ENCODE peak calls at places on chromosomes 5 and 9, in seven cellular contexts. H is neuronal stem cell, K is H9, L is mesenchymal stem cell, S is mesendoderm, N is IMR-90, O is H1. W is an unnamed sample.

GRCh38 chr9:116208417-116209232 is 55.0 kb downstream of the PAPPA start:
- DNase-seq in H (no peak), K (no peak), L (peak), S (no peak), N (peak), O (no peak), W (no peak)

GRCh38 chr9:93059097-93059959 is 827 bp downstream of the SUSD3 start:
- DNase-seq in H (no peak), K (no peak), L (no peak), S (no peak), N (no peak), O (no peak), W (no peak)

GRCh38 chr9:109118802-109119438 is 827 bp downstream of the TMEM245 start:
- DNase-seq in H (peak), K (peak), L (peak), S (peak), N (peak), O (peak), W (no peak)

GRCh38 chr5:98768160-98769005 is 5.1 kb upstream of the RGMB start:
- DNase-seq in H (peak), K (peak), L (peak), S (peak), N (peak), O (peak), W (peak)

GRCh38 chr5:174185506-174185905 is 140.0 kb downstream of the NSG2 start:
- DNase-seq in H (no peak), K (peak), L (no peak), S (no peak), N (no peak), O (no peak), W (no peak)

GRCh38 chr9:133423216-133423615 is 1.0 kb downstream of the ADAMTS13 start:
- DNase-seq in H (no peak), K (no peak), L (peak), S (no peak), N (peak), O (no peak), W (no peak)

GRCh38 chr5:135020111-135020895 is 13.7 kb downstream of the PITX1 start:
- DNase-seq in H (no peak), K (no peak), L (no peak), S (no peak), N (no peak), O (no peak), W (no peak)

GRCh38 chr5:174732040-174733020 is 7.9 kb downstream of the MSX2 start:
- DNase-seq in H (no peak), K (peak), L (no peak), S (peak), N (no peak), O (peak), W (peak)

GRCh38 chr5:1838013-1838412 is 36.8 kb downstream of the NDUFS6 start:
- DNase-seq in H (no peak), K (no peak), L (no peak), S (no peak), N (no peak), O (no peak), W (no peak)

GRCh38 chr9:133323991-133324703 is 11.8 kb downstream of the SURF6 start:
- DNase-seq in H (no peak), K (peak), L (no peak), S (no peak), N (no peak), O (no peak), W (no peak)

GRCh38 chr9:21017092-21017491 is 14.3 kb downstream of the HACD4 start:
- DNase-seq in H (no peak), K (no peak), L (peak), S (no peak), N (peak), O (no peak), W (no peak)

GRCh38 chr9:5586391-5586802 is 42.5 kb upstream of the RIC1 start:
- DNase-seq in H (no peak), K (no peak), L (peak), S (no peak), N (peak), O (no peak), W (peak)

GRCh38 chr9:95104088-95104960 is 213.2 kb downstream of the FANCC start:
- DNase-seq in H (no peak), K (no peak), L (no peak), S (no peak), N (no peak), O (no peak), W (no peak)

GRCh38 chr9:99628843-99629242 is 192.8 kb upstream of the NR4A3 start:
- DNase-seq in H (no peak), K (no peak), L (no peak), S (no peak), N (no peak), O (no peak), W (no peak)
- H2AK5ac ChIP-seq in H (no peak), K (no peak), L (no peak), S (no peak), N (no peak), O (no peak), W (no peak)

DNA sequence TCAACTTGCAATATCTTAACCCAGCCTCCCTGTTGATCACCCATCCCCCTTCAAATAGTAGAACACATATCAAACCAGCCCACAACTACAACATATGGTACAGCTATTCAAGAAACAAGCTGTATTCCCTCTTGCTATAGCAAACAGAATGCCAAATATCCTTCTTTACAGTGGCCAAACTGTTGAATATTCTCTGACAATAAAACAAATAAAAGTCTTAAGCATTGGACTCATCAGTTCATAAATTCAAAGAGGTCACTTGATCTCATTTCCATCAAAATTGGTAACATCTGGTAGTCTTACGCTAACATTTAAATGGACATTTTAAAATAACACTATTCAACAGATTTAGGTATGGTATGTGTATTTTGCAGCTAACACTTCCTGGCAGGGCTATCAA is 350.8 kb downstream of the EFNA5 start:
- DNase-seq in H (no peak), K (no peak), L (no peak), S (no peak), N (no peak), O (no peak), W (no peak)
- H3K4ac ChIP-seq in H (no peak), K (no peak), L (no peak), S (no peak), N (no peak), O (no peak), W (no peak)

DNA sequence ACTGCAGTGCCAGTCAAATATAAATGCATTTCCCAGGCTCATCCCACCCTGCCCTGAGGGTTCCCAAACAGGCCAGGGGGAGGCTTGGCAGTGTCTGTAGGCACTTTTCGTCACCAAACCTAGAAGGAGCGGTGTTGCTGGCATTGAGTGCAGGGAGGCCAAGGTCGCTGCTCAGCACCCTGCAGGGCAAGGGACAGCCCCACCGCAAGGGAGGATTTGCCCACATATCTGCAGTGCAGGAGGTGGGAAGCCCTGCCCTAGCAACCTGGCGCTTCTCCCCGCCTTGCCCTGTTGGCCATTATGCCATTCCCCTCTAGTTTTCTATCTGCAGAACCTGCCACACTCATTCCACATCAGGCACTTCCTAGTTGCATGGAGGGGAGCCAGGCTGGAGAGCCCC is 327.8 kb upstream of the ADCY2 start:
- DNase-seq in H (no peak), K (no peak), L (no peak), S (no peak), N (no peak), O (no peak), W (no peak)
- H3K23ac ChIP-seq in H (peak), K (peak), L (no peak), S (no peak), N (no peak), O (no peak), W (no peak)

GRCh38 chr5:143481697-143482531 is 78.4 kb upstream of the NR3C1 start:
- DNase-seq in H (no peak), K (no peak), L (no peak), S (no peak), N (no peak), O (no peak), W (peak)
- H2AK5ac ChIP-seq in H (no peak), K (no peak), L (no peak), S (no peak), N (no peak), O (no peak), W (no peak)

DNA sequence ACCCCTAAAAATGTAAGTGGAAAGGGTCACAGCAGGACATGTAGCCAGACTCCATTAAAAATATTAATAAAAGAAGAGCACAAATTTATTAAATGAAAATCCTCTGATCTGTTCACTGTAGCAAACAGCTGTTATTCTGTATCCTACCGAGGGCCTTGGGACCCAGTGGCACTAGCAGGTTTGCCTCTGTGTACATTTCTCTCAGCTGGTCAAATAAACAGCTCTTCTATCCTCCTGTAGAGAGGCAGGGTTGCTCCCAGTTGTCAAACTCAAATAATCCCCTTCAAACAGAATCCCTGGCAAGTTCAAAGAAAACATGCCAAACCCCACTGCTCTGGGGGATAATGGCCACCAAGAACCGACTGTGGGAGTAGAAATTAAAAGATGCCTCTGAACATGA is 1262.0 kb upstream of the DMAC1 start:
- DNase-seq in H (no peak), K (no peak), L (no peak), S (no peak), N (no peak), O (no peak), W (no peak)
- H3K4ac ChIP-seq in H (no peak), K (no peak), L (no peak), S (no peak), N (no peak), O (no peak), W (no peak)

GRCh38 chr5:64295100-64295499 is 129.5 kb downstream of the RNF180 start:
- DNase-seq in H (no peak), K (no peak), L (no peak), S (no peak), N (no peak), O (no peak), W (no peak)

GRCh38 chr5:64298586-64298985 is 132.9 kb downstream of the RNF180 start:
- DNase-seq in H (no peak), K (no peak), L (no peak), S (no peak), N (no peak), O (no peak), W (no peak)

DNA sequence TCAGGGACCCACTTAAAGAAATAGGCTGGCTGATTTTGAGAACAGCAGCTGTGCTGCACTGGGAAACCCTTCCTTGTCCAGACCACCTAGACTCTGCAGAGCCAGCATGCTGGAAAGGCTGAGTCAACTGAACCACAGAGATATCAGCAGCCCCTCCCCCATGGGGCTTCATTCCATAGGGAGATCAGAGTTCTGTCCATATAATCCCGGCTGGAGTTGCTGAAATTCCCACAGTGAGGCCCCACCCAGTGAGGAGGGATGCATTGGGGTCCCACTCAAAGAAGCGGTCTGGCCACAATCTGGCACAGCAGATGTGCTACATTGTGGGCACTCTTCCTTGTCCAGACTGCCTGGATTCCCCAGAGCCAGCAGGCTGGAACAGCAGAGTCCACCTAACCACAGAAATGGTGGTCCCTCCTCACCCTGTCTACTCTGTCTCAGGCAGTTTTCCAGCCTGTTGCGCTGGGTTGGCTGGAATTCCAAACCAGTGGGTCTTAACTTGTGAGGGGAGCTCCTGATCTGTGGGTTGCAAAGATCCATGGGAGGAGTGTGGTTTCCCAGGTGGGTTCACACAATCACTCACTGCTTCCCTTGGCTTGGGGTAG is 127.1 kb downstream of the RNF180 start:
- DNase-seq in H (no peak), K (no peak), L (peak), S (peak), N (no peak), O (no peak), W (no peak)
- H3K23ac ChIP-seq in H (no peak), K (no peak), L (no peak), S (no peak), N (no peak), O (no peak), W (no peak)

DNA sequence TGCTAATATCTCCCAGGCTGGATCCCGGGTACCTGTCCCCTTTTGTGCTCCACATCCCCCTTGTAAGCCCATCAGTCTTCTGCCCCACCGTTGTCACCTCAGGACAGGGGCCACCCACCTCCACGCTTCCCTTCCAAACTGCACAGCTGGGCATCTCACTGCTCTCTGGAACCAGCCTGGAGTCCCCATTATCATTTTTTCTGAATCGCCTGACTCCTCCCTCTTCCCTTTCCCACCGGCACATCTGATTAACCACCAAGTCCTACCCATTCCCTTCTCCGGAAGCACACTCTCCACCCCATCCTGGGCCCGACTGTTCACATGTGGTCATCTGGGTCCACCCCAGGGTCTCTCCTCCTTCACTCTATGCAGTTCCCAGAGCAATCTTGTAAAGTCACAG is 53.9 kb downstream of the PSD2 start:
- DNase-seq in H (no peak), K (no peak), L (no peak), S (no peak), N (no peak), O (no peak), W (no peak)
- H2AK5ac ChIP-seq in H (no peak), K (no peak), L (no peak), S (no peak), N (no peak), O (no peak), W (no peak)

DNA sequence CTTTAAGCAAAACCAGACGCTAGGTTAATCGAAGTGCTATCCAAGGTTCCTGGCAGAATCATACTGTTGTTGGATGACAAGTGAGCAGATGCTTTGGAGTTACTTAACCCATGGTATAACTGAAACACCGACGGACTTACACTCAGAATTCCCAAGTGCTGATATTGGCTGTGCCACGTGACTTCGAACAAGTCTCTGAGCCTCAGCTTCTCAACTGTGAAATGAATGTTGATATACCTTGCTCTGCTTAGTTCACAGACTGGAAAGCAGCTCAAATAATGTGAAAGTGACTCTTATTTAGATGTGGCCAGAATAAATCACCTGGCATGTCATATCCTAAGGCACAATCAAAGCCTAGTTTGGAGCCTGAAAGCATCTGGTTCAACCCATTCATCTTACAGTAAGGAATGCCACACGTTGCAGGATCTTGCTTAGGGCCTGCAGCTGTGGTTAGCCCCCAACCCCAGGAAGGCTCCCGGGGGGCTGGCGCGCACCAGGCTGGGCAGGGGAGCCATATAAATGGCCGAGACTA is 759 bp downstream of the GEMIN5 start:
- DNase-seq in H (peak), K (no peak), L (peak), S (no peak), N (peak), O (no peak), W (no peak)
- H3K4ac ChIP-seq in H (no peak), K (no peak), L (peak), S (no peak), N (no peak), O (no peak), W (peak)

DNA sequence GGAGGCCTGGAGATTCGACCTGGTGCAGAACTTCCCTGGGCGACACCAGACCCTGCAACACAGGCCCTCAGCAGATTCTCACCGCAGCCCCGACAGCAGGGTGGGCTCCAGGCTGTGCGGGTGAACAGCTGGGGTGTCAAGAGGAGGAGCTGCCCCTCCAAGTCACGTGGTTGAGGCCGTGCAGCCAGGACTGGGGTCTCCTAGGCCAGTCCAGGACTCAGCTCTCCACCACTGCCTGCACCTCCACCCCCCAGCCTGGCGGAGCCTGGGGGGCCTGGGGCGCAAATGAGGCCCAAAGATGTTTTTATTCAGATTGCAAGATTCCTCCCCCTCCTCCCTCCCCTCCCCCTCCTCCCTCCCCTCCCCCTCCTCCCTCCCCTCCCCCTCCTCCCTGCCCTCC is 9.2 kb upstream of the AGPAT2 start:
- DNase-seq in H (no peak), K (no peak), L (no peak), S (no peak), N (no peak), O (peak), W (no peak)
- H3K23ac ChIP-seq in H (no peak), K (no peak), L (no peak), S (no peak), N (no peak), O (no peak), W (no peak)

GRCh38 chr9:112761912-112762651 is 11.5 kb downstream of the SNX30 start:
- DNase-seq in H (no peak), K (no peak), L (peak), S (no peak), N (peak), O (no peak), W (peak)

GRCh38 chr9:112764344-112764743 is 13.8 kb downstream of the SNX30 start:
- DNase-seq in H (no peak), K (no peak), L (peak), S (peak), N (peak), O (no peak), W (peak)

GRCh38 chr9:112764837-112765236 is 14.3 kb downstream of the SNX30 start:
- DNase-seq in H (no peak), K (peak), L (no peak), S (peak), N (no peak), O (no peak), W (peak)

GRCh38 chr9:112760821-112761220 is 10.3 kb downstream of the SNX30 start:
- DNase-seq in H (no peak), K (no peak), L (no peak), S (no peak), N (no peak), O (no peak), W (no peak)

DNA sequence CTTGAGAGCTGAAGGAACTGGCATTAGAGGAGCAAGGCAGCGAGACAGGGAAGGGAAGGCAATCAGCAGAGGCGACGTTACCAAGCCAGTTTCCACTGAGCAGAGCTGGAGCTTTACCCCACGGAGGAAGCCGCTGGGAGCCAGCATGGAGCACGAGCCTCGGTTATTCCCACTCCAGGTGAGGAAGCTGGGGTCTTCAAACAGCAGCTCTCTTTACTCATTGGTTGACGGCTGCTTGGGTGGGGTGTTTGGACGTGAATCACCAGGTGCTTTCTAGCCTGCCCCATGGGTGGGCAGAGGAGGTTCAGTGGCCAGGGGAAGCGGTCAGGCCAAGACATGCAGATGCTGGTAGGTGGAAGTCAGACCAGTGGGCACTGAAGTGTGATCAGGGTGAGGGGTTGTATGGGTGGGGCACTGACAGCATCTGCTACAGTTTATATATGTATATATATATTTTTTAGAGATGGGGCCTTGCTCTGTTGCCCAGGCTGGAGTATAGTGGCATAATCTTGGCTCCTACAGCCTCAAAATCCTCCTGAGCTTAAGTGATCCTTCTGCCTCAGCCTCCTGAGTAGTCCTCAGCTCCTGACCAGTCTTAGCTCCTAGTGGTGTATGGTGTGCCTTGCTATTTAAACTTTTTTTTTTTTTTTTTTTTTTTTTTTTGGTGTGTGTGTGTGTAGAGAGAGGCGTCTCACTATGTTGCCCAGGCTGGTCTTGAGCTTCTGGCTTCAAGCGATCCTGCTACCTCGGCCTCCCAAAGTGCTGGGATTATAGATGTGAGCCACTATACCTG is 12.4 kb downstream of the SNX30 start:
- DNase-seq in H (no peak), K (no peak), L (no peak), S (no peak), N (no peak), O (no peak), W (no peak)
- H2AK5ac ChIP-seq in H (no peak), K (no peak), L (no peak), S (no peak), N (peak), O (no peak), W (no peak)